ENCODE peak calls at places on chromosomes 16 and 17, in four cellular contexts. R, A, I and Q are unnamed samples. For H3K36me3, the result is how much of the 10 kb centered on the place peaks cover.

GRCh38 chr16:30335598-30336474 is 19.3 kb downstream of the CD2BP2 start:
- DNase-seq in R (peak), A (no peak), I (no peak), Q (peak)

GRCh38 chr17:29575511-29576213 is 7.2 kb downstream of the TP53I13 start:
- DNase-seq in R (no peak), A (no peak), I (no peak), Q (no peak)

GRCh38 chr17:80852476-80853015 is 139.1 kb upstream of the CHMP6 start:
- DNase-seq in R (no peak), A (no peak), I (no peak), Q (no peak)

GRCh38 chr16:2842340-2843000 is 12.4 kb downstream of the ZG16B start:
- DNase-seq in R (no peak), A (peak), I (peak), Q (no peak)

GRCh38 chr16:4572715-4573114 is 16.6 kb downstream of the C16orf96 start:
- DNase-seq in R (peak), A (no peak), I (peak), Q (no peak)

GRCh38 chr17:28953444-28954118 is 2.3 kb upstream of the PHF12 start:
- DNase-seq in R (no peak), A (peak), I (peak), Q (peak)

GRCh38 chr17:57257911-57258885 is 1.9 kb downstream of the MSI2 start:
- DNase-seq in R (no peak), A (no peak), I (no peak), Q (no peak)

GRCh38 chr16:26645629-26646028 is 421.1 kb upstream of the C16orf82 start:
- DNase-seq in R (no peak), A (no peak), I (no peak), Q (no peak)

GRCh38 chr16:85437161-85438052 is 175.7 kb upstream of the GSE1 start:
- DNase-seq in R (no peak), A (no peak), I (peak), Q (peak)

GRCh38 chr16:9055115-9055514 is 36.3 kb upstream of the HAPSTR1 start:
- DNase-seq in R (no peak), A (no peak), I (no peak), Q (no peak)

GRCh38 chr17:72421128-72422092 is 300.6 kb downstream of the SOX9 start:
- DNase-seq in R (peak), A (peak), I (no peak), Q (peak)

GRCh38 chr16:70437017-70437581 is 1.8 kb downstream of the ST3GAL2 start:
- DNase-seq in R (no peak), A (peak), I (peak), Q (no peak)

GRCh38 chr17:38705523-38705802 is 390 bp downstream of the MLLT6 start:
- DNase-seq in R (no peak), A (peak), I (no peak), Q (no peak)

GRCh38 chr17:81428121-81428515 is 32.9 kb downstream of the BAHCC1 start:
- DNase-seq in R (no peak), A (peak), I (no peak), Q (no peak)

GRCh38 chr17:33234930-33235685 is 58.0 kb downstream of the ASIC2 start:
- DNase-seq in R (no peak), A (peak), I (peak), Q (peak)

GRCh38 chr16:21253470-21253869 is 20.0 kb downstream of the ANKS4B start:
- DNase-seq in R (no peak), A (no peak), I (no peak), Q (no peak)

GRCh38 chr16:30984669-30985400 is at the start of gene HSD3B7:
- DNase-seq in R (peak), A (peak), I (peak), Q (peak)

GRCh38 chr16:11273721-11274324 is 394 bp upstream of the PRM3 start:
- DNase-seq in R (no peak), A (no peak), I (no peak), Q (no peak)

GRCh38 chr16:69188716-69189115 is 1.8 kb downstream of the SNTB2 start:
- DNase-seq in R (no peak), A (no peak), I (no peak), Q (peak)

GRCh38 chr16:12406840-12407690 is 396.6 kb downstream of the CPPED1 start:
- DNase-seq in R (no peak), A (no peak), I (no peak), Q (peak)

GRCh38 chr16:25481636-25482035 is 210.1 kb upstream of the HS3ST4 start:
- DNase-seq in R (no peak), A (no peak), I (no peak), Q (peak)

GRCh38 chr16:26816885-26817571 is 249.7 kb upstream of the C16orf82 start:
- DNase-seq in R (no peak), A (no peak), I (no peak), Q (no peak)

GRCh38 chr17:41684050-41684449 is 4.6 kb upstream of the EIF1 start:
- DNase-seq in R (no peak), A (peak), I (no peak), Q (no peak)

GRCh38 chr16:71895679-71896385 is 501 bp downstream of the IST1 start:
- DNase-seq in R (peak), A (no peak), I (no peak), Q (peak)

GRCh38 chr17:80259642-80260535 is 763 bp upstream of the RNF213 start:
- DNase-seq in R (peak), A (peak), I (peak), Q (no peak)

GRCh38 chr17:44095647-44096496 is 25.3 kb downstream of the G6PC3 start:
- DNase-seq in R (peak), A (peak), I (peak), Q (peak)

GRCh38 chr17:11598274-11599221 is at the start of gene DNAH9:
- DNase-seq in R (peak), A (peak), I (peak), Q (peak)

GRCh38 chr16:70437582-70438324 is 1.1 kb downstream of the ST3GAL2 start:
- DNase-seq in R (no peak), A (peak), I (no peak), Q (no peak)

GRCh38 chr17:57572062-57572461 is 173.0 kb downstream of the CCDC182 start:
- DNase-seq in R (no peak), A (no peak), I (no peak), Q (no peak)

GRCh38 chr17:42706732-42707131 is 24.4 kb downstream of the CNTNAP1 start:
- DNase-seq in R (no peak), A (no peak), I (no peak), Q (no peak)

GRCh38 chr17:50822550-50822949 is 12.8 kb upstream of the WFIKKN2 start:
- DNase-seq in R (no peak), A (no peak), I (no peak), Q (no peak)

GRCh38 chr17:75514299-75515228 is 773 bp downstream of the CASKIN2 start:
- DNase-seq in R (no peak), A (peak), I (peak), Q (peak)

GRCh38 chr17:72756256-72756655 is 336.2 kb downstream of the SLC39A11 start:
- DNase-seq in R (no peak), A (no peak), I (no peak), Q (no peak)

GRCh38 chr16:57036315-57036714 is 47.0 kb downstream of the NLRC5 start:
- DNase-seq in R (no peak), A (no peak), I (no peak), Q (no peak)

GRCh38 chr16:57038151-57038550 is 48.8 kb downstream of the NLRC5 start:
- DNase-seq in R (no peak), A (no peak), I (no peak), Q (peak)

GRCh38 chr16:57041182-57042156 is 50.9 kb upstream of the CPNE2 start:
- DNase-seq in R (no peak), A (no peak), I (no peak), Q (no peak)

GRCh38 chr16:57036945-57037344 is 47.6 kb downstream of the NLRC5 start:
- DNase-seq in R (no peak), A (no peak), I (no peak), Q (no peak)

DNA sequence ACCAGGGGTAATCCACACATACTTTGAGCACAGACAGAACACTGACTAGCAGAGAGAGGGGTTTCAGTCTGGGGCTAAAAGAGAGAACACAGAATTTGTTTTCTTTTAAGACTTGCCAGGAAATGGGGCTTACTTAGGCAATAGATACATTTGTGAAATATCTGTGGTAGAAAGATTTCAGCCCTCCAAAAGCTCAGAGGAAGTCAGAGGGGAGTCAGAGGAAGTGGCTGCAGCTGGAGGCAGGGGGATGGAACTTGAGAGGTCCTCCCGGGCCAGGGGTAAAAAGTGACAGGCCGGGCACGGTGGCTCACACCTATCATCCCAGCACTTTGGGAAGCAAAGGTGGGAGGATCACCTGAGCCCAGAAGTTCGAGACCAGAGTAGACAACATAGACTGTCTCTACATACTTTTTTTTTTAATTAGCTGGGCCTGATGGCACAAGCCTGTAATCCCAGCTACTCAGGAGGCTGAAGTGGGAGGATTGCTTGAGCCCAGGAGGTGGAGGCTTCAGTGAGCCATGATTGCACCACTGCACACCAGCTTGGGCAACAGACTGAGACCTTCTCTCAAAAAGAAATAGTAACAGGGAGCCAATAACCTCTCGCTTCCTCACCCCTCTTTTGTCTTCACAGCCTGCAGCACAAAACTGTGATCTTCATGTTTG is 49.9 kb downstream of the NLRC5 start:
- DNase-seq in R (no peak), A (no peak), I (no peak), Q (no peak)
- H3K36me3 ChIP-seq in R (under half), A (under half), I (under half), Q (under half)

GRCh38 chr17:7841622-7842379 is 7.8 kb downstream of the KDM6B start:
- DNase-seq in R (peak), A (peak), I (peak), Q (peak)
- TF ChIP-seq CTCF in R (peak), A (no peak), I (no peak), Q (no peak)

DNA sequence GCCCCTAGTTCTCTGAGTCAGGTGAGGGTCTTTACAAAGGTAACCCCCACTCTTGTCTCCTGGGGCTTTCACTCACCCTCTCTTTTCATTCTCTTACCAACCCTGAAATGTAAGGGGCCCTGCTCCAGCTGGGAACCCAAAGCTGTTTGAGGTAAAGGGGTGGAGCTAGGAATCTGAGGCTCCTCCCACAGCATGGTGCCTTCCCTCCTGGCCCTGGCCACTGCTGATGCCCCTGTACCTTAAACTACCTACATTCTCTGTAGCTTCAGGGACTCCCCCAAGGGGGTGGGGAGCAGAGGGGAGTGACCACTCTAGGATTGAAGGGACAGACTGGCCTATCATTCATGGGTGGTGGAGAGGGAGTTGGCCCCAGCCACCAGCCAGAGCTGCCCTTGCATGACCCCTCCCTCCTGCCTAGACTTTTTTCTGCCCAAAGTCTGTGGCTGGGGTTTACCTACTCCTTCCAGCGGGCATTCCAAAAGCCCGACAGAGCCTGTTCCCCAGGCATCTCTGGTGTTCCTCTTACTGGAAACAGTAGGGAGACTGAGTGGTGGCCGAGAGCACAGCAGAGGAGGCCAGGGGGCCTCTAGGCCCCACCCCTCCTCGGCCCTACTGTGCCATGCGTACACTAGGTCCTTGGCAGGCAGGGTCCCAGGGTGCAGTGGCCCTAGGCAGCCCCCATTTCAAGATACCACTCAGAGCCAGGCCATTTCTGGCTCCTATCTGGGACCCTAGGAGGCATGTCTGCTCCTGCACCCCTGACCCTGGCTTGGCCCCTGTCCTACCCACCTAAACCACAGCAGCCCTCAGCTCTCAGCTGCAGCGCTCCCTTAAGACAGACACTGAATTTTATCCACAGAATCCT is 9.5 kb downstream of the DOK4 start:
- DNase-seq in R (no peak), A (peak), I (no peak), Q (no peak)
- H3K36me3 ChIP-seq in R (under half), A (half or more), I (under half), Q (under half)

GRCh38 chr16:50265260-50265659 is 1.1 kb upstream of the ADCY7 start:
- DNase-seq in R (no peak), A (peak), I (no peak), Q (peak)
- TF ChIP-seq CTCF in R (no peak), A (peak), I (no peak), Q (peak)

DNA sequence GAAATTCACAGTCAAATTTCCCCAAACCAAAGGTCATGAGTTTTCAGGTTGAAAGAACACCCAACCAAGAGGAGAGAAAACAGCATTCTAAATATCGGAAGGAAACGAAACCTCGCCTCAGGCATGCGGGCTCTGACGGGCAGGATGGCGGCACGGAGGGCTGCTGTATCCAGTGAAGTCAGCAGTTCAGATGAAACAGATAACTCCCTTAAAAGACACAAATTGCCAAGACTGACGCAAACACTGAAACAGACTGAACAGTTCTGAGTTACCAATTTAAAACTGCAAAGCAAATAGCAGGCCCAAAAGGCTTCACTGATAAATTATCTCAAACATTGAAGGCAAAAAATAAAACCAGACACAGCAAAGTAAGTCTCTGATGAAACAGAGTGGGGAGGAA is 20.6 kb upstream of the CDH15 start:
- DNase-seq in R (no peak), A (peak), I (no peak), Q (no peak)
- H3K36me3 ChIP-seq in R (under half), A (under half), I (under half), Q (under half)

GRCh38 chr17:20095366-20096080 is 86.4 kb downstream of the SPECC1 start:
- DNase-seq in R (no peak), A (peak), I (peak), Q (peak)
- TF ChIP-seq CTCF in R (no peak), A (peak), I (peak), Q (peak)

GRCh38 chr17:82599674-82600661 is 48.3 kb downstream of the WDR45B start:
- DNase-seq in R (no peak), A (no peak), I (no peak), Q (no peak)
- H3K36me3 ChIP-seq in R (under half), A (half or more), I (under half), Q (under half)

DNA sequence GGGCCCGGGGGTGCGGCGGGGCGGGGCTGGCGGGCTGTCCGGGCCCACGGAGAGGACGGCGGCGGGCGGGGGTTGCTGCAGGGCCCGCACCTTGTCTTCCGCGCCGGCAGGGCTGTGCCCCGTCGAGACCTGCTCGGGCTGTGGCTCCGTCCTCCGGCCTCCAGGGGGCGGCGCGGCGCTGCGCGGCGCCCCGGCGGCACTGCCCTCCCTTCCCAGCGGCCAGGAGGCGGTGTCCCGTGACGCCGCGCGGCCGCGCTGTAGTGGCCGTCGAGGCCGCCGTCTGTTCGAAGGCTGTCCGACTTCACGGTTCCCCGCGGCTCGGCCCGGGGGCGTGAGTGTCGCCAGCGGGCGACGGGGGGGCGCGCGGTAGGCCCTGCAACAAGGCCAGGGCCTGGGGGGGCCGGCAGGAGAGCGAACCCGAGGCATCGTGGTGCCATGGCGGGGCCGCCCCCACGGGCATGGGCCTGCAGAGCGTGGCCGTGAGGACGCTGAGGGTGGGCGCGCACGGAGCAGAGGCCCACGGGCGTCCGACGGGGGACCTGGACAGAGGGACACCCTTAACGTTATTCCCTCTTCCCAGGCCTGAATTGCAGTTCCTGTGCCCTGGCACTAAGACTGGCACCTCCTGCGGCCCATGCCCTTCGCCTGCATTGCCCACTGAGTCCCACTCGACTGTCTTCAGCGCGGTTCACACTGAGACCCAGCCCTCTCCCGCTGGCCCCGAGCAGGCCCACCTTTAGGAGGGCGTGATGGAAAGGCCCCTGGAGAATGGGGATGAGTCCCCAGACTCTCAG is at the start of gene PLEKHG4:
- DNase-seq in R (peak), A (peak), I (peak), Q (peak)
- TF ChIP-seq CTCF in R (no peak), A (peak), I (peak), Q (peak)

GRCh38 chr17:21020622-21021021 is 22.2 kb downstream of the USP22 start:
- DNase-seq in R (no peak), A (no peak), I (no peak), Q (no peak)
- H3K36me3 ChIP-seq in R (half or more), A (half or more), I (under half), Q (under half)